ENCODE peak calls at places on chromosomes 1 and 21, in six cellular contexts. L is ovary, T is aorta, R is mesendoderm, C is endodermal cell, A is SJSA1. O is an unnamed sample.

GRCh38 chr1:183301239-183301638 is 115.2 kb downstream of the LAMC2 start:
- DNase-seq in L (no peak), T (no peak), R (no peak), C (no peak), A (no peak), O (no peak)

GRCh38 chr1:150257624-150258274 is at the start of gene CA14:
- DNase-seq in L (no peak), T (no peak), R (peak; percentile 86), C (peak; percentile 84), A (no peak), O (peak; percentile 70)

GRCh38 chr1:226686440-226687436 is 52.3 kb downstream of the ITPKB start:
- DNase-seq in L (peak; percentile 5), T (no peak), R (no peak), C (no peak), A (no peak), O (peak; percentile 60)

GRCh38 chr1:170755791-170756190 is 91.9 kb downstream of the PRRX1 start:
- DNase-seq in L (no peak), T (no peak), R (no peak), C (no peak), A (no peak), O (no peak)

GRCh38 chr1:35448344-35448801 is 108.8 kb downstream of the KIAA0319L start:
- DNase-seq in L (no peak), T (no peak), R (no peak), C (no peak), A (peak; percentile 37), O (peak; percentile 78)

GRCh38 chr1:12542138-12542465 is 75.9 kb downstream of the DHRS3 start:
- DNase-seq in L (no peak), T (no peak), R (no peak), C (no peak), A (no peak), O (peak; percentile 56)

GRCh38 chr1:212678456-212679410 is 20.9 kb downstream of the BATF3 start:
- DNase-seq in L (no peak), T (no peak), R (no peak), C (peak; percentile 48), A (no peak), O (no peak)

GRCh38 chr21:46008893-46009635 is 27.5 kb downstream of the COL6A1 start:
- DNase-seq in L (peak; percentile 26), T (no peak), R (no peak), C (peak; percentile 37), A (no peak), O (no peak)

GRCh38 chr1:107976431-107977215 is 11.6 kb upstream of the VAV3 start:
- DNase-seq in L (no peak), T (no peak), R (no peak), C (no peak), A (peak; percentile 20), O (no peak)

GRCh38 chr1:42747125-42747524 is 7.1 kb upstream of the CLDN19 start:
- DNase-seq in L (peak; percentile 44), T (no peak), R (peak; percentile 57), C (peak; percentile 83), A (peak; percentile 23), O (no peak)

GRCh38 chr1:104476126-104476525 is 726.4 kb downstream of the AMY1C start:
- DNase-seq in L (no peak), T (no peak), R (no peak), C (no peak), A (no peak), O (no peak)

GRCh38 chr1:104953555-104953954 is 1203.9 kb downstream of the AMY1C start:
- DNase-seq in L (no peak), T (no peak), R (no peak), C (no peak), A (no peak), O (no peak)

GRCh38 chr1:115493834-115494233 is 147.9 kb upstream of the VANGL1 start:
- DNase-seq in L (no peak), T (no peak), R (no peak), C (no peak), A (no peak), O (no peak)

GRCh38 chr1:212667223-212668139 is 32.2 kb downstream of the BATF3 start:
- DNase-seq in L (no peak), T (no peak), R (peak; percentile 97), C (peak; percentile 78), A (peak; percentile 93), O (no peak)

GRCh38 chr21:45538381-45539045 is 3.7 kb downstream of the SLC19A1 start:
- DNase-seq in L (peak; percentile 14), T (peak; percentile 73), R (no peak), C (peak; percentile 31), A (no peak), O (peak; percentile 62)

GRCh38 chr1:179366093-179366800 is 476 bp downstream of the AXDND1 start:
- DNase-seq in L (no peak), T (no peak), R (no peak), C (no peak), A (no peak), O (no peak)

GRCh38 chr1:28470146-28470545 is 35.7 kb upstream of the RCC1 start:
- DNase-seq in L (no peak), T (no peak), R (no peak), C (no peak), A (no peak), O (no peak)

GRCh38 chr1:77281491-77282186 is at the start of gene AK5:
- DNase-seq in L (peak; percentile 27), T (peak; percentile 79), R (peak; percentile 46), C (no peak), A (peak; percentile 36), O (no peak)

DNA sequence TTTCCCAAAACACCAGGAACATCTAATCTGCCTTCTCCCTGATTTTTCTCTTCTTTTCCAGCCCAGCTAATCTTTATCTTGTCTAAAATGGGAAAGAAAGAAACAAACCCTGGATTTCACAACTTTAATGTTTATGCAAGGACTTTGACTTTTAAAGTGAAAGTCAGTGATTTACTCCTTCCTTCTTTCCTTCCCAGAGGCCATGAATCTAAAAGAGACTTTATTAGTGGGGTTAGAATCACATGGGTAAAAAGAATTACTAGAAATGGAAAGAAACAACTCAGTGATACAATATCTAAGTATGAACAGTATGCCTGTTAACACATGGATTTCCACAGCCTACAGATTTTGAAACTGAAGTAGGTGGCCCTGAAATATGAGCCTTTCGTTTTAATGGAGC is 59.8 kb upstream of the KCNK2 start:
- DNase-seq in L (no peak), T (no peak), R (no peak), C (no peak), A (no peak), O (no peak)
- H3K4me3 ChIP-seq in L (no peak overlapping the region), T (no peak overlapping the region), R (no peak overlapping the region), C (no peak overlapping the region), A (no peak overlapping the region), O (no peak overlapping the region)

DNA sequence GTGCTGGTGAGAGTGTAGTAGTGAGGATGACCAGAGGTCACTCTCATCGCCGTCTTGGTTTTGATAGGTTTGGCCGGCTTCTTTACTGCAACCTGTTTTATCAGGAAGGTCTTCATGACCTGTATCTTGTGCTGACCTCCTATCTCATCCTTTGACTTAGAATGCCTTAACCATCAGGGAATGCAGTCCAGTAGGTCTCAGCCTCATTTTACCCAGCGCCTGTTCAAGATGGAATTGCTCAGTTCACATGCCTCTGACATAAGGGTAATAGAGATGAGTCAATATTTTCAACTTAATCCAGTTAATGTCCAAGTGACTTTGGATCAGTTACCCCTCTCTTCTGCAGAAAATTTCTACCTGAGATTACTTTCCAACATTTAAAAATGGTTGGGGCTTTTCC is 4.6 kb downstream of the NID1 start:
- DNase-seq in L (no peak), T (no peak), R (no peak), C (no peak), A (no peak), O (no peak)
- H3K4me1 ChIP-seq in L (peaks cover 9% of the 10 kb centered on the region), T (no peaks in the 10 kb centered on the region), R (no peaks in the 10 kb centered on the region), C (no peaks in the 10 kb centered on the region), A (peaks cover 22% of the 10 kb centered on the region), O (peaks cover 74% of the 10 kb centered on the region)

DNA sequence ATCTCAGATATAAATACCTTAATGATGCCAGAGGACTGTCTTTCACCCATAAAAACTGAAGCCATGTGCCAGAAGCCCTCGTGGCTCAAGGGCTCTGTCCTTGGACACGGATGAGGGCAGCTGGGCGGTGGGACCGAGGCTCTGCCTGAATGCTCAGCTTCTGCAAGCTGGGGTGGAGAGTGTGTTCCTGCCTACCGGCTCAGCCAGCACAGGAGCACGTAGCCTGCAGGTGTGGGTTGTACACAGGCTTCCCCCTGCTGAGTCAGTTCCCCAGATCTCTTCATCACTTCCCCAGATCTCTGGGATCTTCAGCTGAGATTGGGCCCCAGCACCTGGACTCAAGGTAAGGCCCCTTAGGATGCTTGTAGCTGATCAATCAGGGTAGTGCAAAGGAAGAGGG is 15.4 kb downstream of the KCNJ15 start:
- DNase-seq in L (no peak), T (no peak), R (no peak), C (no peak), A (no peak), O (no peak)
- H3K27ac ChIP-seq in L (no peak overlapping the region), T (no peak overlapping the region), R (no peak overlapping the region), C (no peak overlapping the region), A (no peak overlapping the region), O (no peak overlapping the region)

DNA sequence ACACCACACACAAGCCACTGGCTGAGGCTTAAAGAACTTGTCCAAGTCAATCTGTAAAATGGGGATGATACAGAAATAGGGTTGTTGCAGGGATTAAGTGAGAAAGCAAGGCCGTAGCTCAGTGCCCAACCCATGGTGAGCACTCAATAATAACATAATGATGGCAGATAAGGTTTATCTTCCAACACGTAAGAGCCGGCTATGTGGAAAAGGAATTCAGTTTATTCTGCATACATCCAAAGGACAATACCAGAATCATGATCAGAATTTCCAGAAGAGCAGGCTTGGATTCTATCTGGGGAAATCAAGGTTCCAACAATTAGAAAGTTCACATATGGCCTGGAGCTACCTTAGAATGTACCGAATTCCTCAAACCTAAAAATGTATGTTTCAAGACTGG is 4.6 kb downstream of the TMPRSS2 start:
- DNase-seq in L (no peak), T (no peak), R (no peak), C (no peak), A (no peak), O (no peak)
- H3K4me3 ChIP-seq in L (no peak overlapping the region), T (no peak overlapping the region), R (no peak overlapping the region), C (no peak overlapping the region), A (no peak overlapping the region), O (no peak overlapping the region)

GRCh38 chr1:117413412-117413811 is 46.2 kb downstream of the MAN1A2 start:
- DNase-seq in L (no peak), T (no peak), R (no peak), C (no peak), A (no peak), O (no peak)

GRCh38 chr1:117416004-117416403 is 48.8 kb downstream of the MAN1A2 start:
- DNase-seq in L (no peak), T (no peak), R (no peak), C (no peak), A (no peak), O (no peak)

GRCh38 chr1:117412472-117412871 is 45.2 kb downstream of the MAN1A2 start:
- DNase-seq in L (no peak), T (no peak), R (no peak), C (no peak), A (no peak), O (no peak)

GRCh38 chr1:117416546-117417117 is 49.4 kb downstream of the MAN1A2 start:
- DNase-seq in L (no peak), T (no peak), R (peak; percentile 25), C (peak; percentile 48), A (no peak), O (no peak)

DNA sequence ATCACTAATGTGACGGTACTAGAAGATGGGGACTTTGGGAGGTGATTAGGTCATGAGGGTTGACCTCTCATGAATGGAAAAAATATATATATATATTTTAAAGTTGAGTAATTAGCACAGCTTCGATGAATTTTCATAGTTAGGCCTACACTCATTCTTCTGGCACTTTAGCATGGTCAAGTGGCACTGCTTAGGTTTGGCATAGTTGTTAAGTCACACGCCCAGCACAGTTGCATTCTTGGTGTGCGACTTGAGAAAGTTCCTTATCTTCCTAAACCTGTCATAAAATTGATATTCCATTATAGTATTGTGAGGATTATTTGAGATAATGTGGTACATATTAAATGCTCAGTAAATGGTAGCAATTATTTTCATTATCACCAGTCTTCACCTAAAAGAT is 47.7 kb downstream of the MAN1A2 start:
- DNase-seq in L (no peak), T (no peak), R (no peak), C (no peak), A (no peak), O (no peak)
- H3K4me1 ChIP-seq in L (no peaks in the 10 kb centered on the region), T (no peaks in the 10 kb centered on the region), R (peaks cover 2% of the 10 kb centered on the region), C (peaks cover 5% of the 10 kb centered on the region), A (no peaks in the 10 kb centered on the region), O (no peaks in the 10 kb centered on the region)